ENCODE peak calls at places on chromosomes 2 and 18, in ten cellular contexts. W is tibial artery; I is NCI-H2029; J is SJSA1; U is activated CD4-positive, alpha-beta T cell treated with anti-CD3 and anti-CD28 coated beads, Interleukin-2, amount 50 U/mL, for 4 hours; G is AG08395; K is SK-N-MC; S is HFFc6; T is amniotic stem cell; E is neural progenitor cell. Q is an unnamed sample.

GRCh38 chr2:234596696-234597575 is 100.1 kb upstream of the ARL4C start:
- DNase-seq in E (peak), W (no peak), S (no peak), I (no peak), U (no peak), G (no peak), K (no peak), J (no peak), T (no peak), Q (no peak)

GRCh38 chr2:45669109-45669508 is 17.6 kb downstream of the PRKCE start:
- DNase-seq in E (peak), K (no peak), S (no peak), T (no peak), J (no peak), W (no peak), U (no peak), I (no peak), G (no peak), Q (peak)

GRCh38 chr2:197307236-197307932 is 3.2 kb downstream of the ANKRD44 start:
- DNase-seq in W (no peak), J (no peak), E (no peak), K (no peak), G (no peak), U (no peak), I (no peak), T (no peak), S (no peak), Q (no peak)

GRCh38 chr2:222878877-222879601 is 18.2 kb downstream of the ACSL3 start:
- DNase-seq in U (no peak), E (no peak), G (peak), S (peak), W (no peak), K (no peak), I (no peak), J (peak), T (peak), Q (peak)

GRCh38 chr2:44972771-44973535 is 31.5 kb downstream of the SIX3 start:
- DNase-seq in T (no peak), S (no peak), I (no peak), G (no peak), W (no peak), U (no peak), J (no peak), E (peak), K (no peak), Q (no peak)

GRCh38 chr18:28771849-28772248 is 594.9 kb upstream of the CDH2 start:
- DNase-seq in E (no peak), J (no peak), W (no peak), G (no peak), S (no peak), T (no peak), U (no peak), I (no peak), K (no peak), Q (no peak)

GRCh38 chr2:31522742-31523141 is 58.0 kb downstream of the SRD5A2 start:
- DNase-seq in I (no peak), J (no peak), G (no peak), E (no peak), U (no peak), T (no peak), K (no peak), W (no peak), S (no peak), Q (no peak)

GRCh38 chr2:124327293-124327692 is 302.2 kb downstream of the CNTNAP5 start:
- DNase-seq in S (no peak), U (no peak), T (no peak), K (no peak), I (no peak), G (no peak), W (no peak), J (no peak), E (no peak), Q (no peak)

GRCh38 chr2:237085261-237086221 is at the start of gene COPS8:
- DNase-seq in K (no peak), S (peak), T (peak), W (peak), U (peak), E (peak), J (peak), I (peak), G (peak), Q (peak)

GRCh38 chr2:77797088-77797487 is 274.9 kb upstream of the LRRTM4 start:
- DNase-seq in S (no peak), T (no peak), W (no peak), G (no peak), K (no peak), I (no peak), E (peak), J (no peak), U (no peak), Q (no peak)

GRCh38 chr18:34467059-34467458 is 242.3 kb upstream of the NOL4 start:
- DNase-seq in S (no peak), U (no peak), W (no peak), K (no peak), E (no peak), G (no peak), I (no peak), T (no peak), J (no peak), Q (peak)

GRCh38 chr2:177572236-177572671 is 179.7 kb downstream of the AGPS start:
- DNase-seq in E (no peak), K (no peak), G (no peak), T (no peak), I (no peak), U (no peak), J (no peak), W (no peak), S (no peak), Q (no peak)

GRCh38 chr2:233011268-233012190 is 1.5 kb downstream of the NGEF start:
- DNase-seq in W (peak), I (no peak), G (no peak), U (no peak), E (no peak), T (no peak), J (peak), K (no peak), S (no peak), Q (no peak)

Q was measured in GM23248.